ENCODE peak calls at places on chromosomes 5 and 9, in five cellular contexts. R is HepG2, S is SK-N-SH, Y is GM12878, E is GM12892. T is an unnamed sample.
A peak's percentile ranks its signal among the peaks of the same experiment; 100 is the strongest.

GRCh38 chr9:127104465-127105311 is 17.7 kb downstream of the ANGPTL2 start:
- DNase-seq in E (no peak), Y (no peak), S (peak; percentile 45), R (no peak), T (no peak)

GRCh38 chr5:125450803-125451202 is 704.4 kb upstream of the ZNF608 start:
- DNase-seq in E (no peak), S (no peak), R (no peak), Y (no peak), T (no peak)

GRCh38 chr9:36127652-36128244 is 8.8 kb upstream of the GLIPR2 start:
- DNase-seq in E (no peak), Y (no peak), R (no peak), S (no peak), T (no peak)

GRCh38 chr5:53481887-53482716 is 1.7 kb downstream of the FST start:
- DNase-seq in Y (no peak), S (peak; percentile 65), R (peak; percentile 58), E (peak; percentile 49), T (peak; percentile 52)

GRCh38 chr5:149049371-149049781 is 13.5 kb downstream of the SH3TC2 start:
- DNase-seq in R (peak; percentile 47), Y (no peak), S (no peak), E (no peak), T (no peak)

GRCh38 chr5:37668524-37669047 is 171.3 kb downstream of the GDNF start:
- DNase-seq in E (no peak), R (peak; percentile 90), Y (no peak), S (no peak), T (no peak)

GRCh38 chr9:81563020-81563407 is 126.3 kb downstream of the TLE1 start:
- DNase-seq in E (no peak), R (no peak), S (no peak), Y (no peak), T (no peak)

GRCh38 chr5:157965040-157965439 is 106.1 kb upstream of the CLINT1 start:
- DNase-seq in R (no peak), Y (no peak), S (no peak), E (no peak), T (no peak)

GRCh38 chr5:147935032-147935431 is 28.7 kb upstream of the C5orf46 start:
- DNase-seq in S (peak; percentile 53), R (peak; percentile 16), Y (no peak), E (no peak), T (no peak)

GRCh38 chr5:172911976-172912375 is 47.2 kb upstream of the RPL26L1 start:
- DNase-seq in E (no peak), Y (no peak), R (no peak), S (no peak), T (no peak)

GRCh38 chr5:39022151-39022550 is 52.0 kb downstream of the RICTOR start:
- DNase-seq in R (no peak), E (no peak), Y (no peak), S (no peak), T (no peak)

GRCh38 chr9:112819635-112820496 is 69.3 kb downstream of the SNX30 start:
- DNase-seq in S (peak; percentile 58), E (no peak), R (peak; percentile 67), Y (peak; percentile 26), T (no peak)

GRCh38 chr9:93579711-93580516 is 3.5 kb downstream of the PHF2 start:
- DNase-seq in S (no peak), E (no peak), Y (no peak), R (no peak), T (no peak)

GRCh38 chr5:147835386-147835798 is 3.9 kb upstream of the SPINK1 start:
- DNase-seq in R (peak; percentile 94), Y (no peak), S (no peak), E (no peak), T (no peak)

GRCh38 chr5:138338411-138339085 is 482 bp downstream of the FAM53C start:
- DNase-seq in S (peak; percentile 31), R (no peak), E (no peak), Y (no peak), T (no peak)

GRCh38 chr5:677131-678101 is 15.7 kb downstream of the TPPP start:
- DNase-seq in R (no peak), S (no peak), Y (no peak), E (peak; percentile 17), T (no peak)

GRCh38 chr9:92986175-92987110 is 39.1 kb downstream of the FGD3 start:
- DNase-seq in E (no peak), R (no peak), S (no peak), Y (no peak), T (no peak)

GRCh38 chr9:92463989-92464388 is 18.3 kb downstream of the ASPN start:
- DNase-seq in S (no peak), Y (no peak), R (no peak), E (no peak), T (no peak)

GRCh38 chr5:107456281-107456715 is 214.4 kb downstream of the EFNA5 start:
- DNase-seq in S (no peak), R (no peak), Y (peak; percentile 79), E (no peak), T (no peak)

GRCh38 chr9:128136816-128137793 is 9.6 kb upstream of the PTGES2 start:
- DNase-seq in Y (no peak), E (no peak), S (no peak), R (no peak), T (no peak)

GRCh38 chr5:56200856-56201638 is 32.1 kb downstream of the ANKRD55 start:
- DNase-seq in E (peak; percentile 40), R (peak; percentile 88), S (peak; percentile 74), Y (peak; percentile 90), T (peak; percentile 45)
- TF ChIP-seq TAF1 in E (no peak), R (no peak), S (no peak), Y (no peak), T (no peak)

DNA sequence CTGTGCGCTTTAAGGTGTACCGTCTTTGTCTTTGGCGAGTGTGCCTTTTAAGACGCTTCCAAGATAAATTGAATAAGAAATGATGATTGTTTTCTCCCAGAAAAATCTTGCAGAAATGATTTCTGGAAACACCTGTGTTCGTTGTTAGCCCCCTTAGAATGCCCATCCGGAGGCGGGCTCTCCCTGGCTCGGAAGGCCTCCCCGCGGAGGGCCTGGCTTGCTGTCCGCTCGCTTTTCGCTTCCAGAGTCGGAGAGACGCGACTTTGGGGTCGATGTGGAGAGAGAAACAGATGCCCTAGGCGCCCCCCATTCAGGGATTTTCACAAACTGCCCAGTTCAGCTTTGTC is 23.9 kb downstream of the LECT2 start:
- DNase-seq in S (peak; percentile 6), R (no peak), E (no peak), Y (no peak), T (no peak)
- TF ChIP-seq TAF1 in S (no peak), R (no peak), E (no peak), Y (no peak), T (no peak)

DNA sequence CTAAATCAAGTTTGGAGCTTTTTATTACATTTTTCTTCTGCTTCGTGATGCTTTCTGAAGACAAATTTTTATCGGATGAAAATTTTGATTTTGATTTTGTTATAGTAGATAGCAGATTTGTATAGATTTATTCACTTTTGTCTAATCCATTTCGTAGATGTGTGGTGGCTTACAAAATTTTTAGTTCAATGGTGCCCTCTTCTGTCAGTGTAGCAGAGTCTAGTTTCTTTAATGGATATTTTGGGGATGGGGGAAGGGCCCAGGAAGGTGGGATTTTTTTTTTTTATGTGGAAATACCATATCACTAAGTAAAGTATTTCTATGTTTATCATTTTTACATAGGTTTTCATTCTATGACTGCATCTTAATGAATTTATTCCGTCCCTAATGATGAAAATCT is 259.9 kb upstream of the TARS1 start:
- DNase-seq in Y (no peak), R (no peak), E (no peak), S (no peak), T (no peak)
- TF ChIP-seq TAF1 in Y (no peak), R (no peak), E (no peak), S (no peak), T (no peak)

GRCh38 chr9:90090997-90091396 is 486.2 kb downstream of the GADD45G start:
- DNase-seq in R (no peak), S (no peak), E (no peak), Y (no peak), T (no peak)

GRCh38 chr9:90095682-90096081 is 490.9 kb downstream of the GADD45G start:
- DNase-seq in Y (no peak), R (no peak), S (peak; percentile 43), E (no peak), T (no peak)

GRCh38 chr9:90088411-90088810 is 483.6 kb downstream of the GADD45G start:
- DNase-seq in S (no peak), Y (no peak), E (no peak), R (no peak), T (no peak)

GRCh38 chr9:90097237-90097636 is 492.4 kb downstream of the GADD45G start:
- DNase-seq in S (no peak), Y (no peak), E (no peak), R (no peak), T (no peak)

GRCh38 chr9:90092512-90092911 is 487.7 kb downstream of the GADD45G start:
- DNase-seq in E (no peak), S (no peak), Y (no peak), R (no peak), T (no peak)
- TF ChIP-seq TAF1 in E (no peak), S (no peak), Y (no peak), R (no peak), T (no peak)

GRCh38 chr5:60196382-60197113 is 303.0 kb upstream of the PDE4D start:
- DNase-seq in Y (no peak), R (no peak), S (no peak), E (no peak), T (no peak)
- TF ChIP-seq TAF1 in Y (no peak), R (no peak), S (no peak), E (no peak), T (no peak)

T was measured in GM12891.